ENCODE peak calls at places on chromosomes 5 and 9, in four cellular contexts. H is psoas muscle, O is OCI-LY7, E is brain microvascular endothelial cell. Z is an unnamed sample.

GRCh38 chr5:142511318-142511717 is 174.6 kb downstream of the FGF1 start:
- DNase-seq in O (no peak), H (no peak), E (no peak), Z (no peak)

GRCh38 chr9:108530141-108530540 is 325.6 kb downstream of the ACTL7B start:
- DNase-seq in H (no peak), E (no peak), O (no peak), Z (no peak)

GRCh38 chr5:171647043-171647899 is 138.3 kb upstream of the SMIM23 start:
- DNase-seq in O (no peak), E (peak; percentile 88), H (no peak), Z (no peak)

GRCh38 chr5:94072116-94072515 is 330.7 kb upstream of the POU5F2 start:
- DNase-seq in E (no peak), H (no peak), O (no peak), Z (no peak)

GRCh38 chr5:72108200-72109050 is 1.1 kb downstream of the MAP1B start:
- DNase-seq in O (no peak), H (peak; percentile 76), E (peak; percentile 70), Z (no peak)

GRCh38 chr5:36090033-36090432 is 23.4 kb upstream of the UGT3A2 start:
- DNase-seq in O (peak; percentile 32), E (peak; percentile 16), H (no peak), Z (peak; percentile 5)

GRCh38 chr5:1312206-1312605 is 17.3 kb upstream of the TERT start:
- DNase-seq in H (no peak), E (no peak), O (peak; percentile 46), Z (no peak)

GRCh38 chr9:76759726-76760125 is 4.5 kb upstream of the PCA3 start:
- DNase-seq in H (no peak), E (no peak), O (peak; percentile 34), Z (no peak)

GRCh38 chr9:87502446-87503232 is 5.0 kb downstream of the DAPK1 start:
- DNase-seq in E (no peak), H (no peak), O (no peak), Z (no peak)

GRCh38 chr5:86894006-86894560 is 276.3 kb downstream of the COX7C start:
- DNase-seq in O (no peak), H (no peak), E (no peak), Z (no peak)

GRCh38 chr5:145585-146323 is 45.5 kb upstream of the LRRC14B start:
- DNase-seq in E (no peak), H (no peak), O (no peak), Z (no peak)

GRCh38 chr9:69649566-69650260 is 22.5 kb downstream of the APBA1 start:
- DNase-seq in E (peak; percentile 17), O (no peak), H (no peak), Z (no peak)

GRCh38 chr5:101679816-101680215 is 616.3 kb downstream of the SLCO4C1 start:
- DNase-seq in E (no peak), O (no peak), H (no peak), Z (no peak)

GRCh38 chr9:92616199-92617129 is 53.5 kb downstream of the IPPK start:
- DNase-seq in E (no peak), H (peak; percentile 59), O (no peak), Z (no peak)

GRCh38 chr5:1155191-1156032 is 43.5 kb upstream of the SLC12A7 start:
- DNase-seq in E (no peak), O (no peak), H (no peak), Z (no peak)

GRCh38 chr5:41270423-41271251 is 57.3 kb upstream of the C6 start:
- DNase-seq in O (peak; percentile 21), H (no peak), E (peak; percentile 34), Z (no peak)

GRCh38 chr9:129074106-129074505 is 6.8 kb upstream of the DOLPP1 start:
- DNase-seq in E (no peak), O (no peak), H (no peak), Z (no peak)

GRCh38 chr9:129073404-129073803 is 7.5 kb upstream of the DOLPP1 start:
- DNase-seq in E (no peak), H (no peak), O (no peak), Z (no peak)

GRCh38 chr9:129071526-129072131 is 9.3 kb upstream of the DOLPP1 start:
- DNase-seq in E (no peak), H (no peak), O (peak; percentile 8), Z (no peak)

GRCh38 chr9:129070670-129071525 is 10.0 kb upstream of the DOLPP1 start:
- DNase-seq in H (no peak), O (no peak), E (no peak), Z (no peak)

DNA sequence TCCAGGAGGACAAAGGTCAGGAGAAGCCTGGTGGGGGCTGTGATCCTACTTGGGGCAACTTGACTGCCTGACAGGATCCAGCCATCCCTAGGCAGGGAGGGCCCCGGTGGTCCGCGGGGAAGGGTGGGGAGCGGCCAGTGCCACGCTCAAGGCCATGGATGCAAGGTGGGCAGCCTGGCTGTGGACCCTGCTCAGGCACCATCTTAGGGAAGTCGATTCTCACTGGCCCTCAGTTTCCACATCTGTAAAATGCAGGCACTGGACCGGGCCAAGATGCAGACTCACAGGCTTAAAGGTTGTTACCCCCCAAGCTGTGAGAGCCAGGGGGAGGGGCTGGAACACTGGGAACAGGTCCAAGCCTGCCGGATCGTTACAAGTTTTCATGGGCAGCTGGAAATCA is 8.7 kb upstream of the DOLPP1 start:
- DNase-seq in H (no peak), E (no peak), O (no peak), Z (no peak)
- H3K27ac ChIP-seq in H (no peak overlapping the region), E (no peak overlapping the region), O (no peak overlapping the region), Z (no peak overlapping the region)

GRCh38 chr5:68270576-68270975 is 55.0 kb downstream of the PIK3R1 start:
- DNase-seq in H (no peak), E (no peak), O (no peak), Z (no peak)

GRCh38 chr5:68269820-68270219 is 54.3 kb downstream of the PIK3R1 start:
- DNase-seq in H (no peak), E (no peak), O (no peak), Z (no peak)

GRCh38 chr5:68273717-68274409 is 58.3 kb downstream of the PIK3R1 start:
- DNase-seq in E (no peak), H (no peak), O (no peak), Z (no peak)

GRCh38 chr5:68271124-68271523 is 55.6 kb downstream of the PIK3R1 start:
- DNase-seq in E (no peak), O (no peak), H (no peak), Z (no peak)

GRCh38 chr5:68272289-68272688 is 56.7 kb downstream of the PIK3R1 start:
- DNase-seq in H (no peak), O (peak; percentile 16), E (no peak), Z (no peak)
- H3K27ac ChIP-seq in H (no peak overlapping the region), O (no peak overlapping the region), E (no peak overlapping the region), Z (no peak overlapping the region)

GRCh38 chr9:89899476-89900047 is 294.8 kb downstream of the GADD45G start:
- DNase-seq in E (no peak), H (no peak), O (no peak), Z (no peak)
- H3K27ac ChIP-seq in E (no peak overlapping the region), H (no peak overlapping the region), O (no peak overlapping the region), Z (no peak overlapping the region)

DNA sequence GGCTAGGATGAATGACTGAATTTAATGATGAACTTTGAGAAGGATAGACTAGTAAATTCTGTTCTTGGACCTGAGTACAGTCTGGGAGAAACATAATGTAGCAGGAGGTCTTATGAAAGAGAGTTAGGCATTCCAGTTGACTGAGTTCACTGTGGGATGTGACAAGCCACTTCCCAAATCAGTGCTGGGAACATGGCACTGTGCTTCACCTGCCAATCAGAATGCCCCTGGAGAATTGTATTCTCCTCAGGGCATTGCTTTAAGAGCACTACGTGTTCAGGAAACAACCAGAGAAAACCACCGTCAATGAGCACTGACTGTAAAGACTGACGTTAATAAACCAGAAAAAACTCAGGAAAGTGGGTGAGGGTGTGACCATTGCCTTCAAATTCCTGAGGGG is 1.2 kb downstream of the CCDC107 start:
- DNase-seq in H (no peak), E (peak; percentile 45), O (no peak), Z (no peak)
- H3K27ac ChIP-seq in H (peak overlapping the region; percentile 100), E (peak overlapping the region; percentile 99), O (peak overlapping the region; percentile 84), Z (peak overlapping the region; percentile 86)

DNA sequence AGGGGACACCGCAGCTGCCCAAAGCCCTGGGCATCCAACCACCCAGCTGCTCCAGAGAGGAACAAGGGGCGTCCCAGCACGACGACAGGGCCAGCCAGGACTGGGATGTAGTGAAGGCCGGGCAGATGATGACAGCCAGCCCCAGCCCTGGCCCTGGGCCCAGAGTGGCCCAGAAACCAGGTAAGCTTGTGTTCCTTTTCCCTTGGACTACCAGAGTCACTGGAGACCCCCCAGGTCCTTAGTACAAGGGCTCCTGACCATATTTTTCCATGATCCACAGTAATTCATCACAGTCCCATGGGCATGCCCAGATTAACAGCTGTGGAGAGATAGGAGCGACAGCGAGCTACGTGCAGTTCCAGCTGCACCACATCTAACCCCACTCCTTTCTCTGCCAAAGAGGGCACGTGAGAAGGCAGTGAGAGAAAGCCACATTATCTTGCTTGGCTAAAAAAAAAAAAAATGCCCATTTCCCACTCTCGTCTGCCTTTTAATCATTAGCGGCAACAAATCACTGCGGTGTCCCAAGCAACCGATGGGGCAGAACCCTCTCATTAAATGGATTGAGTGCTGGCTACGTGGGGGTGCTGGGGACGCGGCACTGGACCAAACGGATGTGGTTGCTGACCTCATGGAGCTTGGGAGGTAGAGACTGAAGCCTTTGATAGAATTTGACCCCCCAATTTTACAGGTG is 21.7 kb upstream of the SYNPO start:
- DNase-seq in H (no peak), E (no peak), O (no peak), Z (no peak)
- H3K27ac ChIP-seq in H (peak overlapping the region; percentile 72), E (no peak overlapping the region), O (no peak overlapping the region), Z (no peak overlapping the region)

GRCh38 chr5:8700691-8701090 is 831.7 kb downstream of the MTRR start:
- DNase-seq in H (no peak), E (no peak), O (no peak), Z (no peak)
- H3K27ac ChIP-seq in H (no peak overlapping the region), E (no peak overlapping the region), O (no peak overlapping the region), Z (no peak overlapping the region)

GRCh38 chr9:135616621-135617537 is 22.5 kb downstream of the GLT6D1 start:
- DNase-seq in E (no peak), H (no peak), O (no peak), Z (no peak)
- H3K27ac ChIP-seq in E (no peak overlapping the region), H (no peak overlapping the region), O (no peak overlapping the region), Z (no peak overlapping the region)